ENCODE peak calls at places on chromosomes 5 and 9, in nine cellular contexts. G is left cardiac atrium; E is T-helper 2 cell treated with Interferon-gamma antibody and Interleukin-4, amounts not matched to agents 5 μg/mL and 100 μg/mL, for 36 hours; J is SJSA1; P is neural crest cell; R is epithelial cell of esophagus; U is thyroid gland; M is upper lobe of right lung; S is Peyer's patch. Z is an unnamed sample.

GRCh38 chr5:24141046-24141445 is 503.7 kb downstream of the CDH10 start:
- DNase-seq in S (no peak), R (no peak), U (no peak), M (no peak), J (no peak), E (no peak), P (no peak), G (peak), Z (no peak)

GRCh38 chr9:96009690-96010477 is 134.4 kb downstream of the ERCC6L2 start:
- DNase-seq in E (peak), J (no peak), M (no peak), P (no peak), R (no peak), S (no peak), G (no peak), U (no peak), Z (no peak)

GRCh38 chr5:2740849-2741555 is 10.5 kb downstream of the IRX2 start:
- DNase-seq in J (no peak), G (no peak), M (no peak), R (peak), E (no peak), S (no peak), U (no peak), P (no peak), Z (no peak)

GRCh38 chr5:75336625-75337336 is at the start of gene HMGCR:
- DNase-seq in G (peak), U (peak), E (peak), P (peak), M (peak), J (peak), S (peak), R (peak), Z (peak)

GRCh38 chr9:88725300-88726024 is 190.5 kb downstream of the NXNL2 start:
- DNase-seq in P (no peak), U (no peak), G (no peak), R (no peak), E (no peak), S (no peak), M (no peak), J (no peak), Z (no peak)

GRCh38 chr9:18604971-18605370 is 131.0 kb downstream of the ADAMTSL1 start:
- DNase-seq in U (no peak), E (no peak), M (no peak), G (no peak), R (no peak), J (no peak), P (no peak), S (no peak), Z (no peak)

GRCh38 chr5:78566747-78567449 is 81.7 kb downstream of the LHFPL2 start:
- DNase-seq in M (no peak), S (no peak), J (no peak), E (no peak), P (no peak), R (peak), U (no peak), G (no peak), Z (no peak)

GRCh38 chr5:143652104-143652700 is 159.8 kb upstream of the HMHB1 start:
- DNase-seq in P (no peak), U (no peak), J (no peak), G (no peak), M (no peak), E (peak), R (peak), S (no peak), Z (no peak)

GRCh38 chr9:106639873-106640568 is 222.9 kb upstream of the ZNF462 start:
- DNase-seq in M (no peak), J (no peak), G (no peak), R (no peak), S (no peak), P (no peak), U (no peak), E (no peak), Z (no peak)

GRCh38 chr5:107705390-107706014 is 34.8 kb upstream of the EFNA5 start:
- DNase-seq in U (no peak), E (no peak), S (no peak), P (no peak), J (no peak), R (peak), M (no peak), G (no peak), Z (no peak)

GRCh38 chr9:125200216-125201047 is at the start of gene RABEPK:
- DNase-seq in E (peak), S (peak), J (peak), R (peak), U (peak), M (peak), P (peak), G (peak), Z (peak)

GRCh38 chr9:90546200-90546599 is 96.4 kb downstream of the DIRAS2 start:
- DNase-seq in R (peak), U (peak), P (peak), M (no peak), E (no peak), J (no peak), G (no peak), S (no peak), Z (no peak)

GRCh38 chr5:154196955-154197652 is 6.6 kb downstream of the GALNT10 start:
- DNase-seq in G (no peak), P (no peak), M (no peak), U (no peak), E (no peak), S (no peak), J (no peak), R (no peak), Z (no peak)

GRCh38 chr5:145835839-145836222 is 689 bp upstream of the PRELID2 start:
- DNase-seq in U (no peak), S (no peak), G (no peak), R (no peak), J (no peak), E (no peak), M (no peak), P (no peak), Z (no peak)

GRCh38 chr5:31854625-31855526 is 215.9 kb downstream of the PDZD2 start:
- DNase-seq in P (peak), S (peak), G (peak), M (peak), E (no peak), R (peak), J (no peak), U (peak), Z (peak)

GRCh38 chr5:143986567-143987242 is 174.7 kb downstream of the HMHB1 start:
- DNase-seq in S (no peak), M (no peak), J (no peak), G (no peak), P (no peak), U (no peak), E (no peak), R (no peak), Z (no peak)

GRCh38 chr5:72562717-72563116 is 55.5 kb upstream of the ZNF366 start:
- DNase-seq in P (no peak), S (no peak), G (no peak), J (no peak), M (no peak), E (no peak), R (no peak), U (no peak), Z (no peak)

GRCh38 chr9:114059047-114059803 is 18.9 kb downstream of the AMBP start:
- DNase-seq in E (no peak), R (no peak), U (peak), S (no peak), M (peak), J (peak), G (no peak), P (no peak), Z (no peak)

GRCh38 chr5:180640765-180641565 is 8.4 kb downstream of the FLT4 start:
- DNase-seq in E (no peak), G (peak), J (no peak), U (no peak), M (peak), S (no peak), R (no peak), P (no peak), Z (no peak)

GRCh38 chr5:612498-613424 is 621 bp downstream of the CEP72 start:
- DNase-seq in M (no peak), G (no peak), E (no peak), R (peak), U (no peak), J (peak), P (no peak), S (no peak), Z (peak)

GRCh38 chr9:18437315-18438200 is 36.4 kb upstream of the ADAMTSL1 start:
- DNase-seq in R (no peak), J (no peak), S (peak), P (no peak), G (peak), U (peak), E (no peak), M (no peak), Z (no peak)

GRCh38 chr5:179805529-179806249 is 977 bp downstream of the MGAT4B start:
- DNase-seq in S (peak), R (peak), M (peak), U (peak), G (peak), J (peak), P (peak), E (peak), Z (peak)

GRCh38 chr5:115336964-115337363 is 40.5 kb upstream of the CCDC112 start:
- DNase-seq in P (no peak), R (no peak), G (no peak), S (no peak), U (no peak), E (no peak), J (no peak), M (no peak), Z (no peak)

GRCh38 chr5:107275333-107275732 is 395.4 kb downstream of the EFNA5 start:
- DNase-seq in E (no peak), J (no peak), U (no peak), M (no peak), S (no peak), G (no peak), P (no peak), R (no peak), Z (no peak)

GRCh38 chr5:123813937-123814624 is 302.1 kb downstream of the CSNK1G3 start:
- DNase-seq in J (no peak), R (peak), S (no peak), M (no peak), U (peak), G (no peak), E (no peak), P (no peak), Z (no peak)

GRCh38 chr5:151068571-151069197 is 12.2 kb downstream of the TNIP1 start:
- DNase-seq in P (no peak), E (peak), U (peak), S (no peak), G (no peak), R (no peak), M (no peak), J (no peak), Z (no peak)

GRCh38 chr5:149658299-149658698 is 71.8 kb upstream of the PPARGC1B start:
- DNase-seq in R (no peak), P (no peak), J (no peak), S (no peak), G (no peak), U (no peak), M (no peak), E (no peak), Z (no peak)

GRCh38 chr5:76386360-76386759 is 16.7 kb upstream of the IQGAP2 start:
- DNase-seq in E (no peak), R (peak), J (no peak), G (no peak), M (peak), S (peak), P (no peak), U (peak), Z (no peak)

GRCh38 chr5:138985683-138986082 is 110.5 kb upstream of the LRRTM2 start:
- DNase-seq in R (no peak), J (peak), M (no peak), P (no peak), U (no peak), S (no peak), G (no peak), E (no peak), Z (no peak)

Z was measured in endothelial cell.